ENCODE peak calls at places on chromosomes 5 and 9, in six cellular contexts. R, U, P, H, J and I are unnamed samples.

GRCh38 chr5:84816746-84817547 is 432.3 kb upstream of the EDIL3 start:
- DNase-seq in R (no peak), U (no peak), P (no peak), H (no peak), J (no peak), I (no peak)

GRCh38 chr9:115691097-115691496 is 462.5 kb upstream of the PAPPA start:
- DNase-seq in R (no peak), U (no peak), P (no peak), H (no peak), J (no peak), I (no peak)

GRCh38 chr5:157343842-157344790 is 78.2 kb downstream of the CYFIP2 start:
- DNase-seq in R (no peak), U (no peak), P (no peak), H (no peak), J (no peak), I (no peak)

GRCh38 chr9:70121818-70122436 is 78.3 kb downstream of the MAMDC2 start:
- DNase-seq in R (no peak), U (no peak), P (no peak), H (no peak), J (no peak), I (no peak)

GRCh38 chr9:132944294-132945185 is at the start of gene TSC1:
- DNase-seq in R (peak; percentile 99), U (peak; percentile 99), P (peak; percentile 97), H (peak; percentile 99), J (peak; percentile 94), I (peak; percentile 95)

GRCh38 chr9:22454021-22454420 is 7.4 kb downstream of the DMRTA1 start:
- DNase-seq in R (no peak), U (no peak), P (no peak), H (no peak), J (no peak), I (no peak)

GRCh38 chr5:18220631-18221030 is 586.4 kb downstream of the TAF11L14 start:
- DNase-seq in R (no peak), U (no peak), P (no peak), H (no peak), J (no peak), I (no peak)

GRCh38 chr5:52657231-52657645 is 130.5 kb upstream of the ITGA1 start:
- DNase-seq in R (no peak), U (no peak), P (no peak), H (no peak), J (no peak), I (no peak)

GRCh38 chr9:92136184-92136858 is 21.1 kb upstream of the SPTLC1 start:
- DNase-seq in R (no peak), U (no peak), P (no peak), H (no peak), J (no peak), I (no peak)

GRCh38 chr5:164048527-164048926 is 543.1 kb downstream of the MAT2B start:
- DNase-seq in R (no peak), U (no peak), P (no peak), H (no peak), J (no peak), I (no peak)

GRCh38 chr9:132645306-132645705 is 24.5 kb downstream of the DDX31 start:
- DNase-seq in R (no peak), U (no peak), P (no peak), H (no peak), J (no peak), I (no peak)

GRCh38 chr5:154945695-154946301 is 4.9 kb downstream of the MRPL22 start:
- DNase-seq in R (no peak), U (no peak), P (no peak), H (no peak), J (no peak), I (no peak)

GRCh38 chr5:165325201-165325600 is 1819.8 kb downstream of the MAT2B start:
- DNase-seq in R (no peak), U (no peak), P (no peak), H (no peak), J (no peak), I (no peak)

GRCh38 chr5:42507451-42508092 is 84.3 kb downstream of the GHR start:
- DNase-seq in R (no peak), U (no peak), P (no peak), H (no peak), J (no peak), I (no peak)

GRCh38 chr5:158943057-158943456 is 156.7 kb downstream of the EBF1 start:
- DNase-seq in R (no peak), U (no peak), P (peak; percentile 34), H (no peak), J (peak; percentile 24), I (no peak)

GRCh38 chr5:175658299-175659145 is 651 bp downstream of the HRH2 start:
- DNase-seq in R (no peak), U (peak; percentile 29), P (no peak), H (peak; percentile 39), J (no peak), I (peak; percentile 12)

GRCh38 chr5:128038641-128039040 is 44.9 kb upstream of the SLC12A2 start:
- DNase-seq in R (no peak), U (no peak), P (no peak), H (no peak), J (no peak), I (no peak)

GRCh38 chr5:143713331-143714032 is 98.5 kb upstream of the HMHB1 start:
- DNase-seq in R (no peak), U (no peak), P (no peak), H (no peak), J (no peak), I (no peak)

GRCh38 chr5:177071671-177072385 is 14.9 kb upstream of the FGFR4 start:
- DNase-seq in R (peak; percentile 78), U (peak; percentile 83), P (peak; percentile 54), H (peak; percentile 64), J (peak; percentile 87), I (peak; percentile 88)

GRCh38 chr5:17374157-17374556 is 123.9 kb upstream of the TAF11L2 start:
- DNase-seq in R (no peak), U (no peak), P (no peak), H (no peak), J (no peak), I (no peak)

GRCh38 chr9:92664394-92665152 is 5.4 kb downstream of the IPPK start:
- DNase-seq in R (no peak), U (no peak), P (no peak), H (no peak), J (no peak), I (no peak)

GRCh38 chr5:17477553-17478265 is 20.3 kb upstream of the TAF11L2 start:
- DNase-seq in R (no peak), U (no peak), P (no peak), H (no peak), J (no peak), I (no peak)

GRCh38 chr9:126334626-126335621 is 8.3 kb downstream of the MVB12B start:
- DNase-seq in R (no peak), U (no peak), P (no peak), H (no peak), J (peak; percentile 7), I (no peak)

GRCh38 chr9:88897081-88897480 is 94.2 kb upstream of the S1PR3 start:
- DNase-seq in R (no peak), U (no peak), P (no peak), H (no peak), J (no peak), I (no peak)

GRCh38 chr9:134174526-134175290 is 10.3 kb upstream of the RNU6ATAC start:
- DNase-seq in R (no peak), U (no peak), P (no peak), H (no peak), J (no peak), I (no peak)

GRCh38 chr5:95449460-95449859 is 58.3 kb downstream of the FAM81B start:
- DNase-seq in R (no peak), U (no peak), P (no peak), H (no peak), J (no peak), I (no peak)

GRCh38 chr5:8123559-8123958 is 254.6 kb downstream of the MTRR start:
- DNase-seq in R (no peak), U (no peak), P (no peak), H (no peak), J (no peak), I (no peak)

GRCh38 chr5:102629827-102630605 is 125.1 kb upstream of the PAM start:
- DNase-seq in R (no peak), U (no peak), P (no peak), H (no peak), J (no peak), I (no peak)

GRCh38 chr9:114910541-114910940 is 19.9 kb downstream of the TNFSF8 start:
- DNase-seq in R (no peak), U (no peak), P (no peak), H (no peak), J (no peak), I (no peak)

DNA sequence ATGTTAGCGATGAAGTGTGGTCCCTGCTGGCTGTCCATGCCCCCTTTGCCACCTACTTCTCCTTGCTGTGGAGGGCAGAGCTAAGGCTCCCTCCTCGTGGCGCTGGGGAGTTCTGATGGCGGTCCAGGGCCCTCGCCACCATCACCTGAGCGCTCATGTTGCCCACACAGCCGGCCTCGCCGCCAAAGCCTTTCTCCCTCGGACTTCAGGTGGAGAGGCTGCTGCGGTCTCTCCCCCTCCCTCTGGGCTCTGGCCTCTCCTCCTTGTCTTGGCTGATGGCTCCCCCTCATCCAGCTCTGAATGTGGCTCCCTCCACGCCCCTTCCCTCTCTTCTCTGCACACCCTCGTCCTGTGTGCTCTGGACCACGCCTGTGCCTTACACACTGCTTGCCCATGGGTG is 14.5 kb upstream of the LPCAT1 start:
- DNase-seq in R (no peak), U (no peak), P (peak; percentile 7), H (no peak), J (no peak), I (no peak)
- TF ChIP-seq CTCF in R (no peak), U (no peak), P (no peak), H (no peak), J (no peak), I (no peak)

DNA sequence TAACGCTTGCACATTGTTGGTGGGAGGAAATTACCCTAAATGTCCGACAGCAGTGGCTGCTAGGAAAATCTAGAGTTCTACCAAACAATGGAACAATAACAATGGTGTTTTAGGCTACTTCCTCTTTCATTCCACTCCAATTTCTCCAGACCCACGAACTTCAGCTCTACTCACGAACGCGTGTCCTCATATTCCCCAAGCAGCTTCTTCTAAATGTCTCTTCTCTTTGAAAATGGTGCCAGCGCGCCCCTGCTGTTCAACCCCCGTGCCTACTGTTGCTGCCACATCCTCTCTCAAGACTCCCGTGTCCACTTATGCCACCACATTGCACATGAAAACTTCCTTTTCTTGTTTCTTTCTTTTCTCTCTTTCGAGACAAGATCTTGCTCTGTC is 25.6 kb downstream of the OR2V2 start:
- DNase-seq in R (no peak), U (no peak), P (no peak), H (no peak), J (no peak), I (no peak)
- TF ChIP-seq CTCF in R (peak; percentile 42), U (no peak), P (peak; percentile 12), H (no peak), J (no peak), I (peak; percentile 38)

DNA sequence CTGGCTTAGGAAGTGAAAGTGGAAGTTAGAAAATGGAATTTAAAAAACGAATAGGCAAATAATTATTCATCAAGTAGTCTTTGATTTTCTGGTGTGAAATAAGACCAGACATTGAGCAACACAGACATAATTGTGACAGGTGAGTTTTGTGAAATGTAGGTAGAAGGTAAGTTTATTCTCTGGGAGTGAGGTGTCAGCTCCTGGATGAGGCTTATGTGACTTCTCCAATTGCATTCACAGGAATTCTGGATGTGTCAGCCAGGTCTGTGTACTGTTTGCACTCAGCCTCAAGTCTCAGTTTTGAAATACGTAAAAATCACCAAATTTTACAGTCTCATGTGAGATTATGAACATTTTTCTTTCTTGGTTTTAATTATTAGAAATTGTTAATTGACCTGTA is 537.6 kb downstream of the CETN3 start:
- DNase-seq in R (no peak), U (no peak), P (no peak), H (no peak), J (no peak), I (no peak)
- TF ChIP-seq CTCF in R (no peak), U (no peak), P (no peak), H (no peak), J (no peak), I (no peak)

GRCh38 chr9:100700689-100701318 is 122.9 kb downstream of the CAVIN4 start:
- DNase-seq in R (no peak), U (peak; percentile 39), P (no peak), H (no peak), J (peak; percentile 16), I (peak; percentile 34)
- TF ChIP-seq CTCF in R (peak; percentile 80), U (peak; percentile 74), P (no peak), H (peak; percentile 85), J (no peak), I (peak; percentile 72)